ENCODE peak calls at places on chromosome 3, in six cellular contexts. One of them, this sample, is unnamed.

GRCh38 chr3:148957586-148957985 is 33.8 kb upstream of the GYG1 start:
- DNase-seq in A549: peak; percentile 51
- DNase-seq in HCT116: peak; percentile 8
- DNase-seq in cardiac fibroblast: peak; percentile 29
- DNase-seq in WERI-Rb-1: peak; percentile 69
- DNase-seq in IMR-90: no peak
- DNase-seq in this sample: no peak

GRCh38 chr3:99761415-99761981 is 56.2 kb upstream of the CMSS1 start:
- DNase-seq in IMR-90: no peak
- DNase-seq in cardiac fibroblast: no peak
- DNase-seq in HCT116: no peak
- DNase-seq in WERI-Rb-1: no peak
- DNase-seq in A549: no peak
- DNase-seq in this sample: no peak

GRCh38 chr3:99499235-99499798 is 139.1 kb upstream of the COL8A1 start:
- DNase-seq in A549: peak; percentile 37
- DNase-seq in cardiac fibroblast: peak; percentile 82
- DNase-seq in WERI-Rb-1: peak; percentile 38
- DNase-seq in IMR-90: peak; percentile 73
- DNase-seq in HCT116: peak; percentile 21
- DNase-seq in this sample: peak; percentile 28

GRCh38 chr3:158801200-158801599 is 654 bp upstream of the MFSD1 start:
- DNase-seq in HCT116: no peak
- DNase-seq in IMR-90: no peak
- DNase-seq in WERI-Rb-1: no peak
- DNase-seq in A549: no peak
- DNase-seq in cardiac fibroblast: no peak
- DNase-seq in this sample: no peak

GRCh38 chr3:71784201-71784913 is 591 bp downstream of the PROK2 start:
- DNase-seq in IMR-90: no peak
- DNase-seq in HCT116: no peak
- DNase-seq in cardiac fibroblast: no peak
- DNase-seq in WERI-Rb-1: no peak
- DNase-seq in A549: no peak
- DNase-seq in this sample: no peak

GRCh38 chr3:183481582-183481981 is 53.2 kb upstream of the MCF2L2 start:
- DNase-seq in cardiac fibroblast: peak; percentile 43
- DNase-seq in IMR-90: peak; percentile 50
- DNase-seq in A549: no peak
- DNase-seq in WERI-Rb-1: peak; percentile 41
- DNase-seq in HCT116: no peak
- DNase-seq in this sample: no peak

GRCh38 chr3:78737988-78738387 is 1029.8 kb downstream of the ROBO1 start:
- DNase-seq in IMR-90: no peak
- DNase-seq in HCT116: no peak
- DNase-seq in A549: no peak
- DNase-seq in WERI-Rb-1: no peak
- DNase-seq in cardiac fibroblast: peak; percentile 91
- DNase-seq in this sample: no peak

GRCh38 chr3:43203022-43203421 is 83.3 kb upstream of the SNRK start:
- DNase-seq in cardiac fibroblast: no peak
- DNase-seq in A549: no peak
- DNase-seq in IMR-90: no peak
- DNase-seq in HCT116: no peak
- DNase-seq in WERI-Rb-1: peak; percentile 80
- DNase-seq in this sample: no peak

GRCh38 chr3:174862101-174862500 is 3.0 kb downstream of the NAALADL2 start:
- DNase-seq in WERI-Rb-1: peak; percentile 55
- DNase-seq in IMR-90: no peak
- DNase-seq in A549: peak; percentile 32
- DNase-seq in cardiac fibroblast: peak; percentile 6
- DNase-seq in HCT116: peak; percentile 51
- DNase-seq in this sample: peak; percentile 91

GRCh38 chr3:16936233-16936632 is 51.5 kb downstream of the PLCL2 start:
- DNase-seq in HCT116: no peak
- DNase-seq in cardiac fibroblast: no peak
- DNase-seq in A549: no peak
- DNase-seq in WERI-Rb-1: no peak
- DNase-seq in IMR-90: no peak
- DNase-seq in this sample: no peak

GRCh38 chr3:106824856-106825255 is 552.4 kb upstream of the CCDC54 start:
- DNase-seq in cardiac fibroblast: peak; percentile 71
- DNase-seq in IMR-90: peak; percentile 65
- DNase-seq in WERI-Rb-1: no peak
- DNase-seq in HCT116: peak; percentile 12
- DNase-seq in A549: peak; percentile 15
- DNase-seq in this sample: no peak

GRCh38 chr3:117903226-117903625 is 1131.4 kb downstream of the IGSF11 start:
- DNase-seq in WERI-Rb-1: no peak
- DNase-seq in cardiac fibroblast: peak; percentile 60
- DNase-seq in HCT116: no peak
- DNase-seq in IMR-90: peak; percentile 86
- DNase-seq in A549: no peak
- DNase-seq in this sample: no peak

GRCh38 chr3:112776836-112777235 is 69.8 kb downstream of the CD200R1L start:
- DNase-seq in cardiac fibroblast: no peak
- DNase-seq in WERI-Rb-1: no peak
- DNase-seq in IMR-90: peak; percentile 44
- DNase-seq in A549: no peak
- DNase-seq in HCT116: no peak
- DNase-seq in this sample: no peak

GRCh38 chr3:184180165-184180564 is 5.5 kb downstream of the AP2M1 start:
- DNase-seq in A549: no peak
- DNase-seq in IMR-90: peak; percentile 68
- DNase-seq in cardiac fibroblast: peak; percentile 79
- DNase-seq in HCT116: no peak
- DNase-seq in WERI-Rb-1: no peak
- DNase-seq in this sample: no peak

GRCh38 chr3:46705022-46705530 is 3.9 kb downstream of the TMIE start:
- DNase-seq in cardiac fibroblast: peak; percentile 79
- DNase-seq in WERI-Rb-1: peak; percentile 80
- DNase-seq in A549: peak; percentile 64
- DNase-seq in IMR-90: peak; percentile 59
- DNase-seq in HCT116: no peak
- DNase-seq in this sample: peak; percentile 33

GRCh38 chr3:193928354-193929209 is 207.4 kb upstream of the HES1 start:
- DNase-seq in IMR-90: no peak
- DNase-seq in HCT116: no peak
- DNase-seq in cardiac fibroblast: peak; percentile 44
- DNase-seq in WERI-Rb-1: no peak
- DNase-seq in A549: peak; percentile 22
- DNase-seq in this sample: no peak

GRCh38 chr3:71089271-71089670 is 494.3 kb downstream of the FOXP1 start:
- DNase-seq in HCT116: no peak
- DNase-seq in cardiac fibroblast: peak; percentile 29
- DNase-seq in A549: no peak
- DNase-seq in IMR-90: peak; percentile 69
- DNase-seq in WERI-Rb-1: no peak
- DNase-seq in this sample: no peak

GRCh38 chr3:139434764-139435291 is 41.5 kb downstream of the RBP2 start:
- DNase-seq in WERI-Rb-1: no peak
- DNase-seq in IMR-90: peak; percentile 28
- DNase-seq in cardiac fibroblast: peak; percentile 83
- DNase-seq in HCT116: no peak
- DNase-seq in A549: peak; percentile 23
- DNase-seq in this sample: no peak
- TF ChIP-seq CTCF in WERI-Rb-1: no peak
- TF ChIP-seq CTCF in IMR-90: no peak
- TF ChIP-seq CTCF in cardiac fibroblast: no peak
- TF ChIP-seq CTCF in HCT116: no peak
- TF ChIP-seq CTCF in A549: no peak
- TF ChIP-seq CTCF in this sample: no peak

DNA sequence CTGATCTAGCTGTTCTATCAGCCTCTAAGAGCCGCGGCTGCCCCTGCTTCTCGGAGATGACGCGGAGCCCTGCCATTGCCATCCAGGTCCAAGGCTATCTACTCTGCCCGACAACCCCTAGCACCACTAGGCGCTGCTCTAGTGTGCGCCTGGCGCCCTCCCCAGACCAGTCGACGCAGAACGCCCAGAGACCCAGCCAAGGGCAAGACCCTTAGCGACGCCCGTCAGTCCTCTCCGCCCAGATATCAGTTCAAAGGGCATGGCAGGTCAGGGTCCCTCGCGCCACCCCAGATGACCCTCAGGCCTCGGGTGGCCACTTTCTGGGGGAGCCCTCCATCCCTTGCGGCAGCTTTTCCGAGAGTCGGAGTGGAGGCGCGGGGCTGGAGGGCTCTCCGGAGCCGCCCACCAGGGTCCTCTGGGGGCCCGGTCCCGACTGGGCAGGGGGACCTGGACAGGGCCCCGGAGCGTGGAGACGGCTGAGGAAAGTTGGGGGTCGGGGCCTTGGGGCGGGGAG is 371 bp upstream of the CLSTN2 start:
- DNase-seq in HCT116: no peak
- DNase-seq in A549: peak; percentile 37
- DNase-seq in WERI-Rb-1: peak; percentile 91
- DNase-seq in cardiac fibroblast: peak; percentile 10
- DNase-seq in IMR-90: no peak
- DNase-seq in this sample: no peak
- H3K4me3 ChIP-seq in HCT116: no peak overlapping the region
- H3K4me3 ChIP-seq in A549: peak overlapping the region; percentile 47
- H3K4me3 ChIP-seq in WERI-Rb-1: peak overlapping the region; percentile 84
- H3K4me3 ChIP-seq in cardiac fibroblast: no peak overlapping the region
- H3K4me3 ChIP-seq in IMR-90: no peak overlapping the region
- H3K4me3 ChIP-seq in this sample: no peak overlapping the region

DNA sequence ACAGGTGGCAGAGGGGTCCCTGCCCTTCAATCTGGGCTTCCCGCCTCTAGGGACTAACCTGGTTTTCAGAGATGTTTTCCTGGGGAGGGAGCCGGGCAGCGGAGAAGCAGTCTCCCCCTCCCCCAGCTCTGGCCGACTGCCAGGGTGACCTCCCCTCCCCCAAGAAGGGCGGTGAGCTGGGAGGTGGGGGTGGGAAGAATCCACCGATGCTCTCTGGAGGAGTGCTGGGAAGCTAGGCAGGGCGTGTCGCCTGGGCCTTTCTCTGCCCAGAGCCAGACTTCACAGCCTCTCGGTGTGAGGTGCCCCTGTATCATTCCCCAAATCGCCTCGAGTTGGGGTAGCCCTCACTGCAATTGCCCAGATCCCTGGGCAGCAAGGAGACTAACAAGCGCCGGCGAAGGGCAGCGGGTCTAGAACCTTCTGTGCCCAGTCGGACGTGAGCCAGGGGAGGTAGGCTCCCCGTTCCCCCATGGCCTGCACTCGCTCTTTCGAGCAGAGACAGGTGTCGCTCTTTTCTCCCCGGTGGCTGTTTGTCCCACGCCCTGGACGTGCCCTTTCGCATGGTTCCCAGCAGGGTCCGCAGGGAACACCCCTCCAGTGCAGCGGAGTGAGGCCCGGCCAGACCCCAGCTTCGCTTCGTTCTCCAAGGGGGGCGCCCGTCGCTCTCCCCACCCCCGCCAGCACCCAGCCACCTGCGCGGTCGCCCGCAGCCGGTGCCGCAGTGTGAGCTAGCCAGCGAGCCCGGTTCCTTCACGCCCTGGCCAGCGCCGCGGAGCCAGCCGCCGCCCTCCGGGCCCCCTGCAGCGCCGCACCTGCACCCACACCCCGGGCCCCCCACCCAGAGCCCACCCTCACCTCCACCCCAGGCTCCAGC is 1.1 kb downstream of the RAB6B start:
- DNase-seq in A549: no peak
- DNase-seq in IMR-90: no peak
- DNase-seq in WERI-Rb-1: no peak
- DNase-seq in HCT116: no peak
- DNase-seq in cardiac fibroblast: no peak
- DNase-seq in this sample: no peak
- TF ChIP-seq CTCF in A549: no peak
- TF ChIP-seq CTCF in IMR-90: no peak
- TF ChIP-seq CTCF in WERI-Rb-1: peak; percentile 7
- TF ChIP-seq CTCF in HCT116: no peak
- TF ChIP-seq CTCF in cardiac fibroblast: no peak
- TF ChIP-seq CTCF in this sample: peak; percentile 39

GRCh38 chr3:146537603-146538002 is 6.8 kb downstream of the PLSCR1 start:
- DNase-seq in cardiac fibroblast: peak; percentile 54
- DNase-seq in IMR-90: no peak
- DNase-seq in HCT116: no peak
- DNase-seq in A549: no peak
- DNase-seq in WERI-Rb-1: no peak
- DNase-seq in this sample: no peak

GRCh38 chr3:146539315-146539714 is 5.1 kb downstream of the PLSCR1 start:
- DNase-seq in WERI-Rb-1: no peak
- DNase-seq in cardiac fibroblast: peak; percentile 42
- DNase-seq in A549: no peak
- DNase-seq in IMR-90: no peak
- DNase-seq in HCT116: no peak
- DNase-seq in this sample: no peak

GRCh38 chr3:146540236-146540635 is 4.2 kb downstream of the PLSCR1 start:
- DNase-seq in cardiac fibroblast: no peak
- DNase-seq in HCT116: no peak
- DNase-seq in WERI-Rb-1: no peak
- DNase-seq in IMR-90: no peak
- DNase-seq in A549: no peak
- DNase-seq in this sample: no peak

GRCh38 chr3:146532406-146532805 is 12.0 kb downstream of the PLSCR1 start:
- DNase-seq in WERI-Rb-1: no peak
- DNase-seq in cardiac fibroblast: no peak
- DNase-seq in IMR-90: no peak
- DNase-seq in HCT116: no peak
- DNase-seq in A549: no peak
- DNase-seq in this sample: no peak

DNA sequence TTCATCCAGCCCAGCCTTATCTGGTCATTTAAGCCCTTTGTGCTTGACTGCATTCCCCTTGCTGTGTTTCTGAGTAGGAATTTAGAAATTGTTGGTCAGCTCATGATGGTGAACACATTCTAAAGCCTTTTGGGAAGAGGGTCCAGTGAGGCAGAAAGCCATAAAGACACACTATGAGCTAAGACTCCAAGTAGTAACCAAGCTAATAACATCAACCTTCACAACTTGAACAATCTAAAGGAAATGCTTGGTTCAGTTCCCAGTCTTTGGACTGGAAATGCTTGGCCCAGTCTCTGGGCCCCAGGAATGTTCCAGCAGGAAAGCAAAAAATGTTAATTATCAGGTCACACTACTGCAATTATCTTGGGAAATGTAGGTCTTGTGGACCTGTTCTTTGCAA is 7.7 kb downstream of the PLSCR1 start:
- DNase-seq in HCT116: no peak
- DNase-seq in IMR-90: no peak
- DNase-seq in A549: no peak
- DNase-seq in WERI-Rb-1: no peak
- DNase-seq in cardiac fibroblast: peak; percentile 29
- DNase-seq in this sample: no peak
- H3K4me3 ChIP-seq in HCT116: no peak overlapping the region
- H3K4me3 ChIP-seq in IMR-90: no peak overlapping the region
- H3K4me3 ChIP-seq in A549: no peak overlapping the region
- H3K4me3 ChIP-seq in WERI-Rb-1: no peak overlapping the region
- H3K4me3 ChIP-seq in cardiac fibroblast: no peak overlapping the region
- H3K4me3 ChIP-seq in this sample: no peak overlapping the region

GRCh38 chr3:74443102-74443501 is 171.4 kb downstream of the CNTN3 start:
- DNase-seq in A549: no peak
- DNase-seq in cardiac fibroblast: peak; percentile 63
- DNase-seq in HCT116: no peak
- DNase-seq in WERI-Rb-1: no peak
- DNase-seq in IMR-90: peak; percentile 49
- DNase-seq in this sample: no peak
- TF ChIP-seq CTCF in A549: no peak
- TF ChIP-seq CTCF in cardiac fibroblast: no peak
- TF ChIP-seq CTCF in HCT116: no peak
- TF ChIP-seq CTCF in WERI-Rb-1: no peak
- TF ChIP-seq CTCF in IMR-90: no peak
- TF ChIP-seq CTCF in this sample: no peak